ENCODE peak calls at places on chromosomes 11 and 22, in seven cellular contexts. E, V, Z, Y, A, X and K are unnamed samples.
A peak's percentile ranks its signal among the peaks of the same experiment; 100 is the strongest.

GRCh38 chr11:65646288-65646734 is 8.4 kb downstream of the SIPA1 start:
- DNase-seq in X (no peak), Y (no peak), A (no peak), E (no peak), V (no peak), Z (no peak), K (no peak)

GRCh38 chr11:43130616-43131015 is 181.2 kb upstream of the API5 start:
- DNase-seq in Y (no peak), X (no peak), Z (peak; percentile 18), E (peak; percentile 34), A (peak; percentile 81), V (no peak), K (peak; percentile 29)

GRCh38 chr11:134224710-134225662 is 515 bp downstream of the VPS26B start:
- DNase-seq in V (peak; percentile 7), E (peak; percentile 39), Y (no peak), X (peak; percentile 53), A (peak; percentile 38), Z (peak; percentile 32), K (peak; percentile 29)

GRCh38 chr11:108748971-108749370 is 84.1 kb downstream of the DDX10 start:
- DNase-seq in Y (no peak), X (no peak), V (no peak), E (no peak), A (no peak), Z (no peak), K (no peak)

GRCh38 chr22:17872491-17872890 is 98.2 kb upstream of the BID start:
- DNase-seq in A (no peak), X (no peak), E (no peak), Z (peak; percentile 96), V (peak; percentile 11), Y (no peak), K (no peak)

GRCh38 chr11:109033627-109034340 is 368.9 kb downstream of the DDX10 start:
- DNase-seq in V (peak; percentile 89), A (no peak), E (no peak), Y (no peak), X (no peak), Z (no peak), K (no peak)

GRCh38 chr22:27668828-27669797 is 132.4 kb downstream of the MN1 start:
- DNase-seq in Z (no peak), V (peak; percentile 18), E (peak; percentile 48), Y (no peak), A (peak; percentile 71), X (peak; percentile 88), K (no peak)

GRCh38 chr11:107591446-107592236 is 694 bp downstream of the ELMOD1 start:
- DNase-seq in E (peak; percentile 45), A (peak; percentile 44), Y (no peak), X (peak; percentile 36), V (no peak), Z (peak; percentile 5), K (peak; percentile 29)

GRCh38 chr11:13215157-13215556 is 62.4 kb upstream of the BMAL1 start:
- DNase-seq in A (no peak), E (no peak), V (peak; percentile 95), X (peak; percentile 83), Y (no peak), Z (peak; percentile 85), K (no peak)

GRCh38 chr11:134282121-134283045 is 6.2 kb downstream of the GLB1L3 start:
- DNase-seq in V (no peak), Y (no peak), A (no peak), X (no peak), E (no peak), Z (no peak), K (no peak)

GRCh38 chr11:108117746-108118371 is 3.5 kb upstream of the ACAT1 start:
- DNase-seq in Z (no peak), V (peak; percentile 76), Y (no peak), X (peak; percentile 53), E (no peak), A (peak; percentile 44), K (no peak)

GRCh38 chr11:3837793-3838192 is 3.0 kb downstream of the RHOG start:
- DNase-seq in Z (no peak), V (no peak), E (no peak), X (no peak), Y (no peak), A (no peak), K (no peak)

GRCh38 chr22:50621491-50621880 is 6.5 kb downstream of the ARSA start:
- DNase-seq in X (no peak), E (peak; percentile 18), V (no peak), A (no peak), Y (no peak), Z (no peak), K (no peak)

DNA sequence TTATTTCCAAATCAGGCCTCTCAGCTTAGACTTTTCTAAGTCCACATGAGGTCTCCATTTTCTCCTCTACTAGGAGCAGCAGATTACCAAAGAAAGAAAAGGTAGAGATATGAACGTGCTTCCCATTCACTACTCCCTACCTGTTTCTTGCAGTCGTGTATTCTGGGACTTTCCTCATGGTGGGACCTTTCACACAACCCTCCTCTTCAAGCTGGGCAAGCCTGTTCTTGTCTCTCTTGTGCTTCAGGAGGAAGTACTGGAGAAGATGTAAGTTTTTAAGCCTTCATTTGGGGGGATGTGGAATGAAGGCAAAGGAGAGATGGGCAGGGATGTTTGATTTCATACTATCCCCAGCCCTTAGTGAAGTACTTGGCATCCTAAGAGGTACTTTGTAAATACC is 128.8 kb upstream of the SESN3 start:
- DNase-seq in V (no peak), A (peak; percentile 40), E (no peak), Y (no peak), Z (no peak), X (no peak), K (no peak)
- H3K79me1 ChIP-seq in V (no peaks in the 10 kb centered on the region), A (no peaks in the 10 kb centered on the region), E (no peaks in the 10 kb centered on the region), Y (no peaks in the 10 kb centered on the region), Z (peaks cover 10% of the 10 kb centered on the region), X (no peaks in the 10 kb centered on the region), K (no peaks in the 10 kb centered on the region)

GRCh38 chr11:77082838-77083552 is 16.2 kb downstream of the CAPN5 start:
- DNase-seq in A (peak; percentile 28), V (peak; percentile 38), Y (no peak), E (no peak), Z (no peak), X (peak; percentile 55), K (no peak)

GRCh38 chr11:77080643-77081210 is 14.0 kb downstream of the CAPN5 start:
- DNase-seq in A (no peak), X (peak; percentile 61), Y (no peak), Z (no peak), V (peak; percentile 51), E (no peak), K (no peak)

GRCh38 chr11:77081381-77081851 is 14.6 kb downstream of the CAPN5 start:
- DNase-seq in E (no peak), A (no peak), V (no peak), Z (no peak), X (no peak), Y (no peak), K (no peak)

GRCh38 chr11:77083553-77084245 is 16.9 kb downstream of the CAPN5 start:
- DNase-seq in V (no peak), Y (no peak), A (no peak), Z (no peak), E (no peak), X (no peak), K (no peak)

DNA sequence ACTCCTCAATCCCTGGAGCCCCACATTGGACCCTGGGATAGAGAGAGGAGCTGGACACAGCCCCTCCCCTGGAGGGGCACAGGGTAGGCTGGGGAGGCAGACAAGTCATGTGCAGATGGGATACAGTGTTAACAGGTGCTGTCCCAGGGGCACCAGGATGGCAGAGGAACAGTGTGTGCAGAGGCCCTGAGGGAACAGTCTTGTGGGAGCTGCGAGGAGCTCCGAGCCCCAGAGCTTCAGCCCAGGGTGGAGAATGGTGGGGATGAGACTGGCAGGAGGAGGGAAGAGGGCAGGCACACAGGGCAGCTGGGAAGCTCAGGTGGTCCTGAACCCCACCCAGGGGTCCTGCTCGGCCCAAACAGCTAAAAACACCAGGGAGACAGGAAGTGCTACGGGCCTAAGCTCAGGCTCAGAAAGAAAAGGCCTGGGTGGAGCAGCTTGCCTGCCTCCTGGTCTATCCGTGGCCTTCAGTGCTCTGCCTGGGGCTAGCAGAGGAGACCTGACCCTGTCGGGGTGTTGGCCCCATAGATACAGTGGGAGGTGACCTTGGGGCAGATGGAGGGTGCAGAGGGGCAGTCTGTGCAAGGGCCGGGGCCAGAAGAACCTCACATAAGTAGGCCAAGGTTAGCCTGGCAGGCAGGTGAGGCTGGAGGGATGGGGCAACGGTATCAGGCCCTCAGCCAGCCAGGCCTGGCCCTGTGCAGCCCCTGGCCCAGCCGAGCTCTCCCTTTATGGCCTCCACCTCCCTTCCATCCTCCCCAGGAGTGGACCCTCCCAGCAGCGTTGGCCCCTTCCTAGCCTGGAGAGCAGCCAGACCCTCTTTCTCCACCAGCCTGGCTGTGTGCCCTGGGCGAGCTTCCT is 15.4 kb downstream of the CAPN5 start:
- DNase-seq in E (no peak), Y (no peak), V (no peak), A (no peak), Z (no peak), X (no peak), K (no peak)
- H2AK5ac ChIP-seq in E (no peak overlapping the region), Y (no peak overlapping the region), V (peak overlapping the region; percentile 71), A (no peak overlapping the region), Z (no peak overlapping the region), X (no peak overlapping the region), K (peak overlapping the region; percentile 32)

GRCh38 chr11:125175896-125176575 is 11.5 kb downstream of the PKNOX2 start:
- DNase-seq in E (no peak), Y (no peak), V (no peak), Z (no peak), A (no peak), X (peak; percentile 33), K (no peak)
- H3K79me1 ChIP-seq in E (no peaks in the 10 kb centered on the region), Y (no peaks in the 10 kb centered on the region), V (peaks cover 9% of the 10 kb centered on the region), Z (no peaks in the 10 kb centered on the region), A (no peaks in the 10 kb centered on the region), X (peaks cover 25% of the 10 kb centered on the region), K (peaks cover 4% of the 10 kb centered on the region)

GRCh38 chr22:38335077-38335476 is 17.8 kb upstream of the CSNK1E start:
- DNase-seq in E (no peak), X (peak; percentile 53), Y (no peak), Z (no peak), V (peak; percentile 49), A (no peak), K (no peak)
- H2AK5ac ChIP-seq in E (no peak overlapping the region), X (no peak overlapping the region), Y (peak overlapping the region; percentile 10), Z (no peak overlapping the region), V (no peak overlapping the region), A (no peak overlapping the region), K (no peak overlapping the region)

DNA sequence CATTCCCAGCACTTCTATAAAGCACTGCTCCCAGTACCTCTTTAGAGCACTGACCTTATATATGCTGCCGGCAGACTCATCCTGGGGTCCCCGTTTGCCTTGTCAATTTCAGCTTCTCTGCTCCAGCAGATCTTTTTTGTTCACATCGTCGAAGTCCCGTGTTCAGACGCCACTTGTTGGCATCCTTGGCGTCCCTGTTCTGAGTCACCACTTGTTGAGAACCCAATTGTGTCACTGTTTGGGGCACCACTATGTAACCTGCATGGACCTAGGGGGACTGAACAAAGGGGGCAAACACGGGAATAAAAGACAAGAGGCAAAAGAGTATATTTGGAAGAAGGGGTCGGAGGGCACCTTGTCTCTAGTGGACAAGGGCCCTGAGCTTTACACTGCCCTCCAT is 25.5 kb downstream of the OR10A6 start:
- DNase-seq in E (no peak), Y (no peak), X (no peak), A (no peak), Z (no peak), V (no peak), K (no peak)
- H3K79me1 ChIP-seq in E (no peaks in the 10 kb centered on the region), Y (no peaks in the 10 kb centered on the region), X (no peaks in the 10 kb centered on the region), A (peaks cover 4% of the 10 kb centered on the region), Z (peaks cover 20% of the 10 kb centered on the region), V (peaks cover 3% of the 10 kb centered on the region), K (no peaks in the 10 kb centered on the region)